ENCODE peak calls at places on chromosomes 12 and 14, in four cellular contexts. I, T, N and V are unnamed samples.

GRCh38 chr14:65860956-65861631 is 448.6 kb downstream of the FUT8 start:
- DNase-seq in I (no peak), T (no peak), N (no peak), V (peak; percentile 60)

GRCh38 chr12:47111392-47111778 is 31.6 kb upstream of the AMIGO2 start:
- DNase-seq in I (no peak), T (no peak), N (no peak), V (no peak)

GRCh38 chr12:79933580-79934264 is 1.2 kb downstream of the PPP1R12A start:
- DNase-seq in I (no peak), T (no peak), N (peak; percentile 55), V (no peak)

GRCh38 chr12:120466560-120467315 is 2.8 kb downstream of the SRSF9 start:
- DNase-seq in I (no peak), T (no peak), N (peak; percentile 64), V (no peak)

GRCh38 chr14:69260979-69261605 is 1.1 kb downstream of the GALNT16 start:
- DNase-seq in I (no peak), T (no peak), N (peak; percentile 55), V (peak; percentile 88)

GRCh38 chr12:43271659-43272058 is 280.3 kb downstream of the ADAMTS20 start:
- DNase-seq in I (no peak), T (no peak), N (no peak), V (no peak)

GRCh38 chr12:23893611-23894010 is 55.9 kb downstream of the SOX5 start:
- DNase-seq in I (no peak), T (no peak), N (no peak), V (no peak)

GRCh38 chr12:121538699-121539061 is 42.1 kb downstream of the KDM2B start:
- DNase-seq in I (no peak), T (no peak), N (peak; percentile 35), V (no peak)

GRCh38 chr14:61671086-61671485 is 24.2 kb upstream of the HIF1A start:
- DNase-seq in I (no peak), T (no peak), N (peak; percentile 51), V (no peak)

GRCh38 chr14:21940887-21941855 is 267.6 kb upstream of the OR4E1 start:
- DNase-seq in I (no peak), T (no peak), N (peak; percentile 52), V (no peak)

GRCh38 chr14:94500264-94500663 is 9.0 kb downstream of the SERPINA12 start:
- DNase-seq in I (no peak), T (no peak), N (no peak), V (no peak)

GRCh38 chr14:42140831-42141279 is 534.2 kb downstream of the LRFN5 start:
- DNase-seq in I (no peak), T (no peak), N (no peak), V (no peak)

GRCh38 chr12:3004655-3005565 is 45.7 kb downstream of the TEAD4 start:
- DNase-seq in I (no peak), T (no peak), N (peak; percentile 4), V (no peak)

GRCh38 chr14:73743431-73743931 is 29.3 kb upstream of the PNMA1 start:
- DNase-seq in I (peak; percentile 74), T (no peak), N (peak; percentile 68), V (no peak)

GRCh38 chr12:40946612-40947194 is 241.4 kb upstream of the PDZRN4 start:
- DNase-seq in I (no peak), T (no peak), N (peak; percentile 27), V (no peak)

GRCh38 chr12:57227315-57228115 is 2.0 kb upstream of the SHMT2 start:
- DNase-seq in I (no peak), T (no peak), N (no peak), V (no peak)
- H3K4me3 ChIP-seq in I (peak overlapping the region; percentile 21), T (no peak overlapping the region), N (peak overlapping the region; percentile 56), V (no peak overlapping the region)

DNA sequence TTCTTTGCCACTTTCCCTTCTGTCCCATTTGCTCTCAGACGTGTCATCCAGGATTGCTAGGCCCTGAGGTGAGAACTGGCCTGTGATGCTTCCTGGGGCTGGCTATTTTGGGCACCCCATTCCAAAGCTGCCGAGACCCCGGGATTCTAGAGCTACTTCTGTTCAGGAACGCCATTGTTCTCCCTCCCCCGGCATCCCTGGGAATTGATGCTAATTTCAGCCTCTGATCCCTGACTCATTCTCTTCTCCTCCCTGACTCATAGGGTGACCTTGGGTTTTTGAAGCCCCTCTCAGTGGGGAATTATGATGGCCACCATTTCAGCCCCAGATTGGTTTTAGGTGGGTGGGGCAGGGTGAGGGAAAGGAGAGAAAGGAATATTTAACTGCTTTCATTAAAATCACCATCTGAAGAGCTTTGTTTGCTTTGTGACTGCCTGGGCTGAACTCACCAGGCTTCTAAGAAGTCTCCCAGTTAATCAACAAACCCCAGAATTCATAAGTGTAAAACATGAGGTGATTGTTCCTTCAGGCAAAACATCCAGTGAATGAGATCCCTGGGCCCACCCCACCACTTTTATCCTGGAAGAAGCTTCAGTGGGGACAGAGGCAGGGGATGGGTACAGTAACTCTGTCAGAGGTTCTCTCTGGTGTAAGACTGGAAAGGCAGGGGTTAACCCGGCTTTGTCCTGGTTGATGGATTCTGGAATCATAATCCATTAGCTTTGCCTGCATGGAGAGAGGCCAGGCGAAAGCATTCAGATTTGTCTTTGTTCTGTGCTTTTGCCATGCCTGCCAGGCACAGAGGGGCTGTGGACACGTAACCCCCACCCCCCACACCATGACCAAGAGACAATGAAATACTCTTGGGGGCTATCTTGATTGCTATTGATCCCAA is 16.5 kb downstream of the PDE1B start:
- DNase-seq in I (no peak), T (no peak), N (no peak), V (no peak)
- H3K4me3 ChIP-seq in I (no peak overlapping the region), T (no peak overlapping the region), N (no peak overlapping the region), V (no peak overlapping the region)

GRCh38 chr12:10362325-10362724 is 27.5 kb downstream of the KLRK1 start:
- DNase-seq in I (no peak), T (no peak), N (no peak), V (no peak)

GRCh38 chr12:10363665-10363921 is 26.2 kb downstream of the KLRK1 start:
- DNase-seq in I (no peak), T (no peak), N (no peak), V (no peak)

GRCh38 chr12:10362828-10363664 is 26.8 kb downstream of the KLRK1 start:
- DNase-seq in I (no peak), T (no peak), N (no peak), V (no peak)

GRCh38 chr12:10361084-10361483 is 28.8 kb downstream of the KLRK1 start:
- DNase-seq in I (no peak), T (no peak), N (no peak), V (peak; percentile 60)

GRCh38 chr12:10361622-10362021 is 28.2 kb downstream of the KLRK1 start:
- DNase-seq in I (no peak), T (no peak), N (no peak), V (no peak)
- H3K4me3 ChIP-seq in I (peak overlapping the region; percentile 5), T (no peak overlapping the region), N (no peak overlapping the region), V (no peak overlapping the region)

DNA sequence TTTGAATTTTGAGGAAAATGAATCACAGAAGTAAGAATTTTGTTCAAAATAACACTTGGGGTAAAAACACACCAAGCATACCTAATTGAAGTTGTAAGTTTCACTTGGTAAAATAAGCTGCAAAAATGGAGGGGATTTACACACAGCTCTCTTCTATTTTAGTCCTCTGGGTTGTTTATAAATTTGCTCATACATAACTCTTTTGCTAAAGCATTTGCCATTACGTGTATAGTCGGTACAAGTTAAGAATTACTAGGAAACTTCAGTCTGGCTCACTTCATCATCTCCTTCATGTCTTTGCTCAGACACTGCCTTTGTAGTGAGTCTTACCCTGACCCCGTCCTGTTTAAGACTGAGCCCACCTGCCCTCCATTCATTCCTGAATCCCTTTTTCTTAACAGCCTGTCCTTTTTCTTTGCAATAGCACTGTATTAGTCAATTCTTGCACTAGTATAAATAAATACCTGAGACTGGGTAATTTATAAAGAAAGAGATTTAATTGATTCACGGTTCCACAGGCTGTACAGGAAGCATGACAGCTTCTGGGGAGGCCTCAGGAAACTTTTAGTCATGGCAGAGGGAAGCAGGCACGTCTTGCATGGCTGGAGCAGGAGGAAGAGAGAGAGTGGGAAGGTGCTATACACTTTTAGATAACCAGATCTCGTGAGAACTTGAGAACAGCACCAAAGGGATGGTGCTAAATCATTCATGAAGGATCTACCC is 451.1 kb downstream of the PCNX1 start:
- DNase-seq in I (no peak), T (no peak), N (no peak), V (no peak)
- H3K4me3 ChIP-seq in I (no peak overlapping the region), T (no peak overlapping the region), N (no peak overlapping the region), V (no peak overlapping the region)

DNA sequence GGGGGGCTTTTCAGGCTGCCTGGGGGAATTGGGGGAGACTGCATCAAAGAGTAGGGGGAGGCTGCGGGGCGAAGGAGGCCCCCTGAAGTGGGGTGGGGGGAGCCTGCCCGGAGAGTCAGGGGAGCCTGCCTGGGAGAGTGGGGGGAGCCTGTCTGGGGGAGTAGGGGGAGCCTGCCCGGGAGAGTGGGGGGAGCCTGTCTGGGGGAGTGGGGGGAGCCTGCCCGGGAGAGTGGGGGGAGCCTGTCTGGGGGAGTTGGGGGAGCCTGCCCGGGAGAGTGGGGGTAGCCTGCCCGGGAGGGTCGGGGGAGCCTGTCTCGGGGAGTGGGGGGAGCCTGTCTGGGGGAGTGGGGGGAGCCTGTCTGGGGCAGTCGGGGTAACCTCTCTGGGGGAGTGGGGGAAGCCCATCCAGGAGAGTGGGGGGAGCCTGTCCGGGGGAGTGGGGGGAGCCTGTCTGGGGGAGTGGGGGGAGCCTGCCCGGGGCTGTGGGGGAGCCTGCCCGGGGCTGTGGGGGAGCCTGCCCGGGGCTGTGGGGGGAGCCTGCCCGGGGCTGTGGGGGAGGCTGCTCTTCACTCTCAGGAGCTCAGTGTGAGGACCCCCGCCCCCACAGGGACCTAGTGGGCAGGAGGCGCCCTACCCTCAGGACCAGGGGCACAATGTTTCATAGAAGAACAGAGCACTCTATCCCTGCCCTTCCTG is 6.5 kb upstream of the DEGS2 start:
- DNase-seq in I (no peak), T (no peak), N (no peak), V (no peak)
- H3K4me3 ChIP-seq in I (peak overlapping the region; percentile 50), T (no peak overlapping the region), N (peak overlapping the region; percentile 54), V (no peak overlapping the region)

GRCh38 chr14:71539660-71540285 is 392.5 kb upstream of the RGS6 start:
- DNase-seq in I (no peak), T (no peak), N (no peak), V (no peak)
- H3K4me3 ChIP-seq in I (peak overlapping the region; percentile 56), T (no peak overlapping the region), N (no peak overlapping the region), V (no peak overlapping the region)

GRCh38 chr14:102928412-102929348 is 6.2 kb downstream of the AMN start:
- DNase-seq in I (no peak), T (no peak), N (peak; percentile 67), V (peak; percentile 65)
- H3K4me3 ChIP-seq in I (peak overlapping the region; percentile 69), T (peak overlapping the region; percentile 30), N (peak overlapping the region; percentile 47), V (peak overlapping the region; percentile 22)